ENCODE peak calls at places on chromosome 21, in four cellular contexts. F is AG09309; W is activated CD8-positive, alpha-beta T cell treated with anti-CD3 and anti-CD28 coated beads for 36 hours; V is heart right ventricle. O is an unnamed sample.

GRCh38 chr21:31457675-31458074 is 113.6 kb upstream of the TIAM1 start:
- DNase-seq in W (no peak), V (no peak), F (no peak), O (no peak)

GRCh38 chr21:42254631-42255030 is 35.7 kb downstream of the ABCG1 start:
- DNase-seq in W (no peak), F (no peak), V (no peak), O (no peak)

GRCh38 chr21:35238119-35238518 is 189.0 kb upstream of the RUNX1 start:
- DNase-seq in W (no peak), F (no peak), V (no peak), O (no peak)

GRCh38 chr21:16081304-16081703 is 351.5 kb downstream of the USP25 start:
- DNase-seq in V (no peak), W (no peak), F (no peak), O (no peak)

GRCh38 chr21:43956667-43957030 is 55.5 kb upstream of the TRAPPC10 start:
- DNase-seq in W (no peak), F (no peak), V (no peak), O (no peak)

GRCh38 chr21:44842087-44842486 is 24.2 kb upstream of the SUMO3 start:
- DNase-seq in W (no peak), V (no peak), F (no peak), O (no peak)

GRCh38 chr21:34306246-34306645 is 57.6 kb upstream of the KCNE2 start:
- DNase-seq in V (no peak), W (no peak), F (no peak), O (no peak)

GRCh38 chr21:43343992-43344886 is 82.7 kb downstream of the SIK1 start:
- DNase-seq in W (no peak), V (no peak), F (no peak), O (no peak)

GRCh38 chr21:41249476-41249875 is 67.1 kb upstream of the FAM3B start:
- DNase-seq in W (no peak), V (no peak), F (no peak), O (no peak)

GRCh38 chr21:45528028-45528705 is 14.1 kb downstream of the SLC19A1 start:
- DNase-seq in W (no peak), F (no peak), V (no peak), O (no peak)

GRCh38 chr21:15221799-15222386 is 157.1 kb upstream of the NRIP1 start:
- DNase-seq in F (no peak), V (peak), W (no peak), O (peak)

GRCh38 chr21:38914531-38915385 is 109.0 kb downstream of the ETS2 start:
- DNase-seq in F (no peak), W (peak), V (no peak), O (no peak)

GRCh38 chr21:36796070-36796469 is 97.2 kb downstream of the SIM2 start:
- DNase-seq in W (no peak), F (no peak), V (no peak), O (no peak)

GRCh38 chr21:46253610-46254124 is 25.1 kb upstream of the LSS start:
- DNase-seq in W (peak), F (no peak), V (no peak), O (no peak)

GRCh38 chr21:43370091-43370658 is 56.8 kb downstream of the SIK1 start:
- DNase-seq in V (no peak), W (peak), F (no peak), O (no peak)

GRCh38 chr21:44892536-44893277 is 19.2 kb upstream of the PTTG1IP start:
- DNase-seq in W (peak), F (no peak), V (peak), O (no peak)

GRCh38 chr21:31410763-31411278 is 66.8 kb upstream of the TIAM1 start:
- DNase-seq in W (peak), F (no peak), V (no peak), O (no peak)

O was measured in epithelial cell of proximal tubule.